ENCODE peak calls at places on chromosomes 11 and 22, in ten cellular contexts. One of them, this sample, is unnamed.

GRCh38 chr22:22714600-22715361 is 70.4 kb downstream of the GGTLC2 start:
- DNase-seq in IMR-90: no peak
- DNase-seq in Caco-2: no peak
- DNase-seq in mucosa of descending colon: no peak
- DNase-seq in fibroblast of lung: no peak
- DNase-seq in cardiac fibroblast: no peak
- DNase-seq in body of pancreas: no peak
- DNase-seq in upper lobe of right lung: no peak
- DNase-seq in esophagus squamous epithelium: no peak
- DNase-seq in NB4: peak
- DNase-seq in this sample: no peak

GRCh38 chr11:36116161-36116560 is 172.3 kb downstream of the LDLRAD3 start:
- DNase-seq in IMR-90: no peak
- DNase-seq in mucosa of descending colon: no peak
- DNase-seq in fibroblast of lung: no peak
- DNase-seq in upper lobe of right lung: no peak
- DNase-seq in NB4: no peak
- DNase-seq in Caco-2: no peak
- DNase-seq in esophagus squamous epithelium: no peak
- DNase-seq in body of pancreas: no peak
- DNase-seq in cardiac fibroblast: no peak
- DNase-seq in this sample: no peak

GRCh38 chr11:130003717-130004001 is 1.0 kb upstream of the PRDM10 start:
- DNase-seq in fibroblast of lung: no peak
- DNase-seq in upper lobe of right lung: no peak
- DNase-seq in Caco-2: no peak
- DNase-seq in NB4: no peak
- DNase-seq in body of pancreas: no peak
- DNase-seq in mucosa of descending colon: peak
- DNase-seq in cardiac fibroblast: no peak
- DNase-seq in IMR-90: no peak
- DNase-seq in esophagus squamous epithelium: no peak
- DNase-seq in this sample: no peak

GRCh38 chr22:35894464-35894878 is 134.2 kb downstream of the RBFOX2 start:
- DNase-seq in esophagus squamous epithelium: no peak
- DNase-seq in body of pancreas: no peak
- DNase-seq in Caco-2: no peak
- DNase-seq in mucosa of descending colon: no peak
- DNase-seq in cardiac fibroblast: no peak
- DNase-seq in fibroblast of lung: peak
- DNase-seq in upper lobe of right lung: no peak
- DNase-seq in NB4: no peak
- DNase-seq in IMR-90: no peak
- DNase-seq in this sample: no peak

GRCh38 chr11:118629761-118630661 is 22.6 kb downstream of the PHLDB1 start:
- DNase-seq in fibroblast of lung: no peak
- DNase-seq in esophagus squamous epithelium: no peak
- DNase-seq in cardiac fibroblast: no peak
- DNase-seq in upper lobe of right lung: no peak
- DNase-seq in mucosa of descending colon: peak
- DNase-seq in body of pancreas: peak
- DNase-seq in IMR-90: no peak
- DNase-seq in Caco-2: no peak
- DNase-seq in NB4: no peak
- DNase-seq in this sample: no peak

GRCh38 chr22:49934891-49935557 is 16.6 kb downstream of the CRELD2 start:
- DNase-seq in Caco-2: no peak
- DNase-seq in fibroblast of lung: peak
- DNase-seq in IMR-90: peak
- DNase-seq in upper lobe of right lung: peak
- DNase-seq in cardiac fibroblast: peak
- DNase-seq in esophagus squamous epithelium: no peak
- DNase-seq in body of pancreas: peak
- DNase-seq in mucosa of descending colon: peak
- DNase-seq in NB4: peak
- DNase-seq in this sample: no peak

GRCh38 chr11:68340784-68341556 is 28.6 kb downstream of the LRP5 start:
- DNase-seq in upper lobe of right lung: no peak
- DNase-seq in mucosa of descending colon: no peak
- DNase-seq in Caco-2: no peak
- DNase-seq in NB4: no peak
- DNase-seq in fibroblast of lung: no peak
- DNase-seq in esophagus squamous epithelium: no peak
- DNase-seq in body of pancreas: no peak
- DNase-seq in cardiac fibroblast: peak
- DNase-seq in IMR-90: no peak
- DNase-seq in this sample: no peak

GRCh38 chr11:122882809-122883681 is 486 bp downstream of the JHY start:
- DNase-seq in NB4: peak
- DNase-seq in Caco-2: peak
- DNase-seq in mucosa of descending colon: peak
- DNase-seq in body of pancreas: peak
- DNase-seq in cardiac fibroblast: peak
- DNase-seq in upper lobe of right lung: peak
- DNase-seq in fibroblast of lung: no peak
- DNase-seq in esophagus squamous epithelium: no peak
- DNase-seq in IMR-90: peak
- DNase-seq in this sample: no peak

GRCh38 chr11:72972541-72973128 is 158.4 kb downstream of the ATG16L2 start:
- DNase-seq in body of pancreas: no peak
- DNase-seq in upper lobe of right lung: no peak
- DNase-seq in Caco-2: no peak
- DNase-seq in esophagus squamous epithelium: no peak
- DNase-seq in NB4: peak
- DNase-seq in fibroblast of lung: peak
- DNase-seq in IMR-90: peak
- DNase-seq in cardiac fibroblast: peak
- DNase-seq in mucosa of descending colon: no peak
- DNase-seq in this sample: no peak

GRCh38 chr11:74024630-74025029 is 15.7 kb upstream of the UCP3 start:
- DNase-seq in fibroblast of lung: peak
- DNase-seq in NB4: no peak
- DNase-seq in upper lobe of right lung: no peak
- DNase-seq in cardiac fibroblast: peak
- DNase-seq in body of pancreas: peak
- DNase-seq in mucosa of descending colon: peak
- DNase-seq in IMR-90: peak
- DNase-seq in esophagus squamous epithelium: no peak
- DNase-seq in Caco-2: no peak
- DNase-seq in this sample: peak

GRCh38 chr11:72930011-72930410 is 115.8 kb downstream of the ATG16L2 start:
- DNase-seq in mucosa of descending colon: no peak
- DNase-seq in esophagus squamous epithelium: no peak
- DNase-seq in fibroblast of lung: peak
- DNase-seq in IMR-90: peak
- DNase-seq in body of pancreas: peak
- DNase-seq in cardiac fibroblast: peak
- DNase-seq in NB4: no peak
- DNase-seq in Caco-2: no peak
- DNase-seq in upper lobe of right lung: no peak
- DNase-seq in this sample: no peak

GRCh38 chr11:28524098-28524497 is 415.9 kb downstream of the METTL15 start:
- DNase-seq in esophagus squamous epithelium: no peak
- DNase-seq in IMR-90: peak
- DNase-seq in NB4: no peak
- DNase-seq in body of pancreas: no peak
- DNase-seq in upper lobe of right lung: no peak
- DNase-seq in cardiac fibroblast: no peak
- DNase-seq in fibroblast of lung: no peak
- DNase-seq in mucosa of descending colon: no peak
- DNase-seq in Caco-2: no peak
- DNase-seq in this sample: no peak

DNA sequence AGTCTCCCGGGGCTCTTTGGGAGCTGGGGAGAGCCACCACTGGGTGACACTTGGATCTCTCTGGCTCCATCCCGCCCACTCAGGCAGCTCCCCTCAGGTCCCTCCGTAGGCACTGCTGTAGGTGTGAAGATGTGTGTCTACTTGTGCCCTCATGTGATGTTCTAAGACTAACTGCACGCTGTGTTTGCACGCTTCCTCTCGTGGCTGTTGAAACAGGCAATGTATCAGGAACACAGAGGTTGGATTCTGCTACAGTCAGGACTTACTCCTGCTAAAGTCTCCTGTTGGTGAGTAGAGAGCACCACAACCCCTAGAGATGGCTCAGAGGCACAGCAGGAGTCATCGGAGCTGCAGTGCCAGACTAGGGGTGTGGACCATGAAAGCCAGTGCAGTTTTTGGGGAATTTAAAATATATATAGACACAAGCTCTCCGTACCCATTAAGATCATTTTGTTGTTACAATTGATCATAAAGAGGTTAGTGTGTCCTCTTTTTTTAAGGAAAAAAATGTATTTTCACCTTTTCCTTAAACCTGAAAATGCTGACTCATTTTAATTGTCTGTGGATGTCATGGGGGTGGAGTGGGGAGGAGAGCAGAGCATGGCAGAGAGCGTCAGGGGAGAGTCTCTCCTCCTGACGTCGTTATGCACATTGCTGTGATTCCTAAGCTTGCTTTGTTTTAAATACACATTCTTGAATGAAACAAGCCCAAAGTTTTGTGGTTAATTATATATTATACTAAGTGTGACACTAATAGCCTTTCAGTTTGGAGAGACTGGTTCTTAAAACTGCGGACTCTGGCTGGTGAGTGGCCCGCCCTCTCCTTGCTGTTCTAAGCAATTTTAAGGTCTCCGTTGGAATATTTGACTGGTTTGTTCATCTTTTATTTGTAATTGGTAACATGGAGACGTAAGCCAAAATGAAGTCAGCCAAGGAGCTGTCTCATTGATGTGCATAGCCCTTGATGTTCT is 16.2 kb upstream of the CTTN start:
- DNase-seq in IMR-90: peak
- DNase-seq in NB4: no peak
- DNase-seq in body of pancreas: no peak
- DNase-seq in cardiac fibroblast: peak
- DNase-seq in esophagus squamous epithelium: no peak
- DNase-seq in upper lobe of right lung: no peak
- DNase-seq in fibroblast of lung: peak
- DNase-seq in mucosa of descending colon: no peak
- DNase-seq in Caco-2: no peak
- DNase-seq in this sample: peak
- H3K4me3 ChIP-seq in IMR-90: peak
- H3K4me3 ChIP-seq in NB4: no peak
- H3K4me3 ChIP-seq in body of pancreas: no peak
- H3K4me3 ChIP-seq in cardiac fibroblast: no peak
- H3K4me3 ChIP-seq in esophagus squamous epithelium: no peak
- H3K4me3 ChIP-seq in upper lobe of right lung: no peak
- H3K4me3 ChIP-seq in fibroblast of lung: no peak
- H3K4me3 ChIP-seq in mucosa of descending colon: no peak
- H3K4me3 ChIP-seq in Caco-2: no peak
- H3K4me3 ChIP-seq in this sample: no peak

GRCh38 chr11:17350455-17351170 is 987 bp upstream of the NCR3LG1 start:
- DNase-seq in NB4: peak
- DNase-seq in esophagus squamous epithelium: no peak
- DNase-seq in IMR-90: no peak
- DNase-seq in cardiac fibroblast: peak
- DNase-seq in upper lobe of right lung: no peak
- DNase-seq in fibroblast of lung: peak
- DNase-seq in Caco-2: no peak
- DNase-seq in mucosa of descending colon: no peak
- DNase-seq in body of pancreas: no peak
- DNase-seq in this sample: no peak
- H3K4me3 ChIP-seq in NB4: no peak
- H3K4me3 ChIP-seq in esophagus squamous epithelium: no peak
- H3K4me3 ChIP-seq in IMR-90: no peak
- H3K4me3 ChIP-seq in cardiac fibroblast: no peak
- H3K4me3 ChIP-seq in upper lobe of right lung: no peak
- H3K4me3 ChIP-seq in fibroblast of lung: no peak
- H3K4me3 ChIP-seq in Caco-2: no peak
- H3K4me3 ChIP-seq in mucosa of descending colon: no peak
- H3K4me3 ChIP-seq in body of pancreas: no peak
- H3K4me3 ChIP-seq in this sample: no peak

DNA sequence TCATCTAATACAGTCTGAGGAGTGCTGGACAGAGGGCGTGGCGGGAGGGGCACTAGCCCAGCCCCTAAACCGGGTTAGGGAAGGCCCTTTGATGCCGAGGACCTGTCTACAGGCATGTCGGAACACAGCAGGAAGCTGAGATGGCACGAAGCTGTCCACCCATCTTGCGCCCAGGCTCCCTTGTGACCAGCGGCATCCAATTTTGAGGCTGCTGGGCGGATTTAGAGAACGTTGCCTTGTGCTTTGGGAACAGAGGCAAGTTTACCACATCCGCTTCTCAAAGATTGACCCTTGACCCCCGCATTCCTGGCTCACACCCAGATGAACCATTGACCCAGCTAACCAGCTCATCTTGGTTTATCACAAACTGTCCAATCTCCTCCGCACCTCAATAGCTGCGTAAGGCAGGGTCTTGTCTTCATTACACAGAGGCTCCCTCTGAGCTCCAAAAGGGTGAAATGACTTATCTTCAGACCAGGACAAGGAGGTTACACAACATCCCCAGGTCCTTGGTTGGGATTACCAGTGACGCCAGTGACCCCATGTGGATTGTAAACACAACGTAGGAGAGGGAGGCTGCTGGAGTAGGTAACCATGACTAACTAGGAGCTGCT is 4.5 kb downstream of the FAM83F start:
- DNase-seq in upper lobe of right lung: no peak
- DNase-seq in body of pancreas: peak
- DNase-seq in fibroblast of lung: peak
- DNase-seq in esophagus squamous epithelium: no peak
- DNase-seq in Caco-2: peak
- DNase-seq in IMR-90: peak
- DNase-seq in NB4: peak
- DNase-seq in cardiac fibroblast: peak
- DNase-seq in mucosa of descending colon: peak
- DNase-seq in this sample: no peak
- H3K4me3 ChIP-seq in upper lobe of right lung: no peak
- H3K4me3 ChIP-seq in body of pancreas: no peak
- H3K4me3 ChIP-seq in fibroblast of lung: no peak
- H3K4me3 ChIP-seq in esophagus squamous epithelium: peak
- H3K4me3 ChIP-seq in Caco-2: no peak
- H3K4me3 ChIP-seq in IMR-90: no peak
- H3K4me3 ChIP-seq in NB4: no peak
- H3K4me3 ChIP-seq in cardiac fibroblast: no peak
- H3K4me3 ChIP-seq in mucosa of descending colon: no peak
- H3K4me3 ChIP-seq in this sample: no peak

DNA sequence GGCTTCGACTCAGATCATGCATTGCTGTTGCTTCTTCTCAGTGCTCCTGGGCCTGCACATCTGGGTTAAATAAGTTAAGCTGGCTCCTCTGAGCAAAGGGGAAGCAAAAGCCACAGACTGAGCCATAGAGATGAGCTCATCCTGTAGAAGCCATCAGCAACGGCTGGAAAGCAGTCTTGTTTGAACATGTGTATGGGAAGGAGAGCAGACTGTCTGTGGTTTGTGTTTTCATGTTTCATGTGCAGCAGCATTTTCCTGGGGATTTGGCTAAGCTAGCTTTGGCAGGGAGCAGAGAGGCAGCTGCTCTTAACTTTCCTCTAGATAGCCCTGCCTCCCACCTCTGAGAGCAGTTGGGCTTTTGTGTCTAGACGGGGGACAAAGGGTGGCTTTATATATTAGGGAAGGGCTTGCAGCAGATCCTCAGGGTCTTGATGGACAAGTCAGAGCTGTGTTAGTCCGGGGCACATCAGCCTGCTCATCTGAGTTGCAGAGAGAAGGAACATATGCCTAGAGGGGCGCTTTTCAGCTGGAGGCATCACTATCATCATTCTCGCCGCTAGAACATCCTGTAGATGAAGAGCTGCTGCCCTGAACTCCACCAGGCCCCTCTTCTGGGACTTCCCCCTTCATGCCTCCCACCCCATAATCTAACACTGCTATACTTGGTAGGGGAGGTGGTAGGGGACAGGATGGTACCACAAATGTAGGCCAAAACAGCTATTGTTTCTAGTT is 14.9 kb downstream of the DCPS start:
- DNase-seq in body of pancreas: peak
- DNase-seq in fibroblast of lung: peak
- DNase-seq in Caco-2: no peak
- DNase-seq in esophagus squamous epithelium: no peak
- DNase-seq in upper lobe of right lung: no peak
- DNase-seq in mucosa of descending colon: peak
- DNase-seq in IMR-90: peak
- DNase-seq in NB4: peak
- DNase-seq in cardiac fibroblast: peak
- DNase-seq in this sample: peak
- H3K4me3 ChIP-seq in body of pancreas: no peak
- H3K4me3 ChIP-seq in fibroblast of lung: peak
- H3K4me3 ChIP-seq in Caco-2: no peak
- H3K4me3 ChIP-seq in esophagus squamous epithelium: peak
- H3K4me3 ChIP-seq in upper lobe of right lung: no peak
- H3K4me3 ChIP-seq in mucosa of descending colon: no peak
- H3K4me3 ChIP-seq in IMR-90: no peak
- H3K4me3 ChIP-seq in NB4: peak
- H3K4me3 ChIP-seq in cardiac fibroblast: no peak
- H3K4me3 ChIP-seq in this sample: peak